ENCODE peak calls at places on chromosomes 5 and 9, in seven cellular contexts. One of them, this sample, is unnamed.

GRCh38 chr5:111512026-111512405 is 319 bp downstream of the STARD4 start:
- DNase-seq in Panc1: no peak
- DNase-seq in psoas muscle: no peak
- DNase-seq in trophoblast cell: peak; percentile 43
- DNase-seq in transverse colon: no peak
- DNase-seq in HCT116: no peak
- DNase-seq in SJCRH30: no peak
- DNase-seq in this sample: no peak

GRCh38 chr9:5951686-5952211 is 61.1 kb downstream of the MLANA start:
- DNase-seq in SJCRH30: no peak
- DNase-seq in psoas muscle: no peak
- DNase-seq in transverse colon: no peak
- DNase-seq in trophoblast cell: no peak
- DNase-seq in Panc1: no peak
- DNase-seq in HCT116: no peak
- DNase-seq in this sample: no peak

GRCh38 chr9:130689937-130690700 is 3.5 kb upstream of the EXOSC2 start:
- DNase-seq in Panc1: peak; percentile 80
- DNase-seq in SJCRH30: peak; percentile 93
- DNase-seq in HCT116: peak; percentile 69
- DNase-seq in trophoblast cell: peak; percentile 61
- DNase-seq in transverse colon: peak; percentile 83
- DNase-seq in psoas muscle: peak; percentile 44
- DNase-seq in this sample: peak; percentile 87

GRCh38 chr9:109471994-109472393 is 26.1 kb downstream of the PTPN3 start:
- DNase-seq in transverse colon: no peak
- DNase-seq in Panc1: no peak
- DNase-seq in HCT116: no peak
- DNase-seq in SJCRH30: no peak
- DNase-seq in psoas muscle: no peak
- DNase-seq in trophoblast cell: no peak
- DNase-seq in this sample: no peak

GRCh38 chr9:37534901-37535300 is 41.3 kb downstream of the FBXO10 start:
- DNase-seq in Panc1: no peak
- DNase-seq in trophoblast cell: no peak
- DNase-seq in SJCRH30: no peak
- DNase-seq in psoas muscle: no peak
- DNase-seq in transverse colon: no peak
- DNase-seq in HCT116: no peak
- DNase-seq in this sample: no peak

GRCh38 chr5:15763754-15764153 is 263.8 kb downstream of the FBXL7 start:
- DNase-seq in HCT116: no peak
- DNase-seq in transverse colon: no peak
- DNase-seq in trophoblast cell: peak; percentile 73
- DNase-seq in Panc1: no peak
- DNase-seq in SJCRH30: peak; percentile 33
- DNase-seq in psoas muscle: no peak
- DNase-seq in this sample: no peak

GRCh38 chr5:149583394-149583793 is 2.1 kb downstream of the ARHGEF37 start:
- DNase-seq in HCT116: no peak
- DNase-seq in trophoblast cell: no peak
- DNase-seq in Panc1: no peak
- DNase-seq in transverse colon: peak; percentile 30
- DNase-seq in SJCRH30: no peak
- DNase-seq in psoas muscle: no peak
- DNase-seq in this sample: peak; percentile 76

GRCh38 chr9:116952434-116952805 is 265.3 kb downstream of the TRIM32 start:
- DNase-seq in psoas muscle: no peak
- DNase-seq in SJCRH30: no peak
- DNase-seq in HCT116: no peak
- DNase-seq in transverse colon: no peak
- DNase-seq in trophoblast cell: peak; percentile 82
- DNase-seq in Panc1: no peak
- DNase-seq in this sample: no peak

GRCh38 chr5:111072949-111073682 is 1.6 kb downstream of the TSLP start:
- DNase-seq in HCT116: peak; percentile 19
- DNase-seq in Panc1: no peak
- DNase-seq in trophoblast cell: peak; percentile 37
- DNase-seq in SJCRH30: peak; percentile 70
- DNase-seq in transverse colon: peak; percentile 61
- DNase-seq in psoas muscle: peak; percentile 68
- DNase-seq in this sample: peak; percentile 28

GRCh38 chr5:50663636-50664035 is 2.8 kb upstream of the PARP8 start:
- DNase-seq in Panc1: no peak
- DNase-seq in SJCRH30: no peak
- DNase-seq in trophoblast cell: no peak
- DNase-seq in transverse colon: peak; percentile 20
- DNase-seq in psoas muscle: peak; percentile 20
- DNase-seq in HCT116: no peak
- DNase-seq in this sample: peak; percentile 76

GRCh38 chr5:139982157-139982974 is 60.7 kb downstream of the NRG2 start:
- DNase-seq in SJCRH30: no peak
- DNase-seq in trophoblast cell: peak; percentile 25
- DNase-seq in HCT116: no peak
- DNase-seq in transverse colon: peak; percentile 12
- DNase-seq in Panc1: no peak
- DNase-seq in psoas muscle: no peak
- DNase-seq in this sample: peak; percentile 34

GRCh38 chr5:180116441-180117377 is 45.1 kb upstream of the RNF130 start:
- DNase-seq in transverse colon: no peak
- DNase-seq in trophoblast cell: peak; percentile 27
- DNase-seq in psoas muscle: no peak
- DNase-seq in HCT116: no peak
- DNase-seq in SJCRH30: no peak
- DNase-seq in Panc1: no peak
- DNase-seq in this sample: peak; percentile 32

GRCh38 chr9:131275332-131276106 is 791 bp downstream of the FAM78A start:
- DNase-seq in transverse colon: peak; percentile 49
- DNase-seq in SJCRH30: no peak
- DNase-seq in Panc1: no peak
- DNase-seq in HCT116: no peak
- DNase-seq in trophoblast cell: peak; percentile 76
- DNase-seq in psoas muscle: peak; percentile 54
- DNase-seq in this sample: no peak

GRCh38 chr9:27094640-27095039 is 14.4 kb upstream of the TEK start:
- DNase-seq in psoas muscle: no peak
- DNase-seq in SJCRH30: no peak
- DNase-seq in transverse colon: no peak
- DNase-seq in HCT116: no peak
- DNase-seq in trophoblast cell: peak; percentile 23
- DNase-seq in Panc1: no peak
- DNase-seq in this sample: no peak

GRCh38 chr9:24614070-24614469 is 68.4 kb upstream of the IZUMO3 start:
- DNase-seq in transverse colon: no peak
- DNase-seq in HCT116: no peak
- DNase-seq in psoas muscle: no peak
- DNase-seq in Panc1: no peak
- DNase-seq in SJCRH30: no peak
- DNase-seq in trophoblast cell: no peak
- DNase-seq in this sample: no peak

GRCh38 chr9:114131808-114132549 is 23.4 kb upstream of the COL27A1 start:
- DNase-seq in trophoblast cell: no peak
- DNase-seq in transverse colon: no peak
- DNase-seq in psoas muscle: no peak
- DNase-seq in Panc1: no peak
- DNase-seq in HCT116: no peak
- DNase-seq in SJCRH30: no peak
- DNase-seq in this sample: no peak

GRCh38 chr5:132497488-132497997 is 7.0 kb upstream of the IRF1 start:
- DNase-seq in psoas muscle: peak; percentile 77
- DNase-seq in trophoblast cell: peak; percentile 88
- DNase-seq in transverse colon: peak; percentile 55
- DNase-seq in SJCRH30: peak; percentile 83
- DNase-seq in HCT116: no peak
- DNase-seq in Panc1: no peak
- DNase-seq in this sample: peak; percentile 63
- H3K27ac ChIP-seq in psoas muscle: peak overlapping the region; percentile 77
- H3K27ac ChIP-seq in trophoblast cell: peak overlapping the region; percentile 18
- H3K27ac ChIP-seq in transverse colon: peak overlapping the region; percentile 95
- H3K27ac ChIP-seq in SJCRH30: peak overlapping the region; percentile 50
- H3K27ac ChIP-seq in HCT116: peak overlapping the region; percentile 90
- H3K27ac ChIP-seq in Panc1: peak overlapping the region; percentile 84
- H3K27ac ChIP-seq in this sample: peak overlapping the region; percentile 100

GRCh38 chr5:154784856-154785255 is 29.7 kb downstream of the LARP1 start:
- DNase-seq in Panc1: no peak
- DNase-seq in trophoblast cell: no peak
- DNase-seq in HCT116: no peak
- DNase-seq in psoas muscle: no peak
- DNase-seq in transverse colon: no peak
- DNase-seq in SJCRH30: no peak
- DNase-seq in this sample: no peak
- H3K27ac ChIP-seq in Panc1: no peak overlapping the region
- H3K27ac ChIP-seq in trophoblast cell: no peak overlapping the region
- H3K27ac ChIP-seq in HCT116: no peak overlapping the region
- H3K27ac ChIP-seq in psoas muscle: no peak overlapping the region
- H3K27ac ChIP-seq in transverse colon: no peak overlapping the region
- H3K27ac ChIP-seq in SJCRH30: no peak overlapping the region
- H3K27ac ChIP-seq in this sample: no peak overlapping the region

GRCh38 chr5:41252036-41252435 is 38.7 kb upstream of the C6 start:
- DNase-seq in psoas muscle: no peak
- DNase-seq in SJCRH30: no peak
- DNase-seq in Panc1: no peak
- DNase-seq in HCT116: no peak
- DNase-seq in transverse colon: no peak
- DNase-seq in trophoblast cell: no peak
- DNase-seq in this sample: no peak
- H3K27ac ChIP-seq in psoas muscle: no peak overlapping the region
- H3K27ac ChIP-seq in SJCRH30: no peak overlapping the region
- H3K27ac ChIP-seq in Panc1: no peak overlapping the region
- H3K27ac ChIP-seq in HCT116: no peak overlapping the region
- H3K27ac ChIP-seq in transverse colon: no peak overlapping the region
- H3K27ac ChIP-seq in trophoblast cell: no peak overlapping the region
- H3K27ac ChIP-seq in this sample: no peak overlapping the region

GRCh38 chr5:9375756-9376155 is 170.1 kb downstream of the SEMA5A start:
- DNase-seq in Panc1: no peak
- DNase-seq in HCT116: no peak
- DNase-seq in trophoblast cell: no peak
- DNase-seq in psoas muscle: no peak
- DNase-seq in transverse colon: no peak
- DNase-seq in SJCRH30: no peak
- DNase-seq in this sample: no peak

GRCh38 chr5:9376363-9377117 is 169.3 kb downstream of the SEMA5A start:
- DNase-seq in HCT116: no peak
- DNase-seq in psoas muscle: no peak
- DNase-seq in transverse colon: no peak
- DNase-seq in SJCRH30: no peak
- DNase-seq in trophoblast cell: peak; percentile 51
- DNase-seq in Panc1: no peak
- DNase-seq in this sample: no peak

GRCh38 chr5:9370256-9370655 is 175.6 kb downstream of the SEMA5A start:
- DNase-seq in trophoblast cell: no peak
- DNase-seq in transverse colon: no peak
- DNase-seq in SJCRH30: no peak
- DNase-seq in Panc1: no peak
- DNase-seq in psoas muscle: no peak
- DNase-seq in HCT116: no peak
- DNase-seq in this sample: no peak

GRCh38 chr5:9373586-9373985 is 172.3 kb downstream of the SEMA5A start:
- DNase-seq in transverse colon: no peak
- DNase-seq in Panc1: no peak
- DNase-seq in trophoblast cell: no peak
- DNase-seq in SJCRH30: no peak
- DNase-seq in HCT116: no peak
- DNase-seq in psoas muscle: no peak
- DNase-seq in this sample: no peak
- H3K27ac ChIP-seq in transverse colon: no peak overlapping the region
- H3K27ac ChIP-seq in Panc1: no peak overlapping the region
- H3K27ac ChIP-seq in trophoblast cell: no peak overlapping the region
- H3K27ac ChIP-seq in SJCRH30: no peak overlapping the region
- H3K27ac ChIP-seq in HCT116: no peak overlapping the region
- H3K27ac ChIP-seq in psoas muscle: no peak overlapping the region
- H3K27ac ChIP-seq in this sample: no peak overlapping the region

GRCh38 chr5:35781181-35781580 is 75.5 kb upstream of the IL7R start:
- DNase-seq in HCT116: no peak
- DNase-seq in Panc1: no peak
- DNase-seq in SJCRH30: no peak
- DNase-seq in trophoblast cell: no peak
- DNase-seq in transverse colon: no peak
- DNase-seq in psoas muscle: no peak
- DNase-seq in this sample: no peak
- H3K27ac ChIP-seq in HCT116: no peak overlapping the region
- H3K27ac ChIP-seq in Panc1: no peak overlapping the region
- H3K27ac ChIP-seq in SJCRH30: no peak overlapping the region
- H3K27ac ChIP-seq in trophoblast cell: no peak overlapping the region
- H3K27ac ChIP-seq in transverse colon: peak overlapping the region; percentile 27
- H3K27ac ChIP-seq in psoas muscle: no peak overlapping the region
- H3K27ac ChIP-seq in this sample: no peak overlapping the region

GRCh38 chr9:122332643-122333042 is 38.2 kb upstream of the PTGS1 start:
- DNase-seq in HCT116: no peak
- DNase-seq in transverse colon: no peak
- DNase-seq in Panc1: no peak
- DNase-seq in psoas muscle: no peak
- DNase-seq in SJCRH30: no peak
- DNase-seq in trophoblast cell: no peak
- DNase-seq in this sample: no peak

GRCh38 chr9:122331523-122331927 is 39.3 kb upstream of the PTGS1 start:
- DNase-seq in SJCRH30: no peak
- DNase-seq in psoas muscle: no peak
- DNase-seq in Panc1: no peak
- DNase-seq in HCT116: no peak
- DNase-seq in trophoblast cell: no peak
- DNase-seq in transverse colon: no peak
- DNase-seq in this sample: no peak

GRCh38 chr9:122333169-122333808 is 37.5 kb upstream of the PTGS1 start:
- DNase-seq in transverse colon: no peak
- DNase-seq in trophoblast cell: no peak
- DNase-seq in Panc1: no peak
- DNase-seq in HCT116: no peak
- DNase-seq in psoas muscle: no peak
- DNase-seq in SJCRH30: no peak
- DNase-seq in this sample: no peak

GRCh38 chr9:122329592-122329991 is 41.2 kb upstream of the PTGS1 start:
- DNase-seq in HCT116: no peak
- DNase-seq in Panc1: no peak
- DNase-seq in trophoblast cell: no peak
- DNase-seq in psoas muscle: no peak
- DNase-seq in SJCRH30: peak; percentile 42
- DNase-seq in transverse colon: no peak
- DNase-seq in this sample: no peak

DNA sequence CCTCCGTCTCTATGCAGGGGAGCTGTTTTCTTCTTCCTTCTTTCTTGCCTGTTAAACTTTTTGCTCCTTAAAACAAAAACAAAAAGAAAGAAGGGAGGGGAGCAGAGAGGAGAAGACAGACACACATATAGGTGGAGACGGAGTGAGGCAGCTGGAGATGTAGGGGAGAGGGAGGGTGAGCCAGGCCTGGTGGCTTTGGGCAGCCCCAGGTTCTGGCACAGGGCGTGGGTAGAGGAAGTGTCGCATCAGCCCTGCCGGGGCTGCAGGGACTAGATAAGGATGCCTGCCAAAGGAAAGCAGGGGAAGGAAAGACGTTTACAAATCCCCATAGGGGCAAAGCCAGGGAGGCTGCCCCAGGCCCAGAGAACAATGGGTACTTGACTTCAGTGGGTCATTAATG is 38.7 kb upstream of the PTGS1 start:
- DNase-seq in psoas muscle: no peak
- DNase-seq in trophoblast cell: no peak
- DNase-seq in transverse colon: no peak
- DNase-seq in HCT116: no peak
- DNase-seq in SJCRH30: peak; percentile 48
- DNase-seq in Panc1: no peak
- DNase-seq in this sample: no peak
- H3K27ac ChIP-seq in psoas muscle: no peak overlapping the region
- H3K27ac ChIP-seq in trophoblast cell: no peak overlapping the region
- H3K27ac ChIP-seq in transverse colon: no peak overlapping the region
- H3K27ac ChIP-seq in HCT116: no peak overlapping the region
- H3K27ac ChIP-seq in SJCRH30: no peak overlapping the region
- H3K27ac ChIP-seq in Panc1: no peak overlapping the region
- H3K27ac ChIP-seq in this sample: no peak overlapping the region